ENCODE peak calls at places on chromosomes 7 and 10, in nine cellular contexts. V, H, P, D, N, E, U, I and X are unnamed samples.

GRCh38 chr10:27485986-27486385 is 18.1 kb upstream of the RAB18 start:
- DNase-seq in N (no peak), U (no peak), H (no peak), P (no peak), E (peak), D (no peak), V (no peak), I (no peak), X (no peak)

GRCh38 chr10:73601486-73601921 is 10.4 kb upstream of the USP54 start:
- DNase-seq in N (no peak), H (no peak), P (no peak), U (peak), I (no peak), D (peak), V (peak), E (peak), X (no peak)

GRCh38 chr10:116892873-116893685 is 43.8 kb downstream of the ENO4 start:
- DNase-seq in N (no peak), I (no peak), D (peak), U (no peak), H (no peak), V (no peak), E (no peak), P (no peak), X (no peak)

GRCh38 chr10:2079603-2080078 is 342.3 kb upstream of the ADARB2 start:
- DNase-seq in P (no peak), E (no peak), H (peak), U (peak), N (no peak), I (no peak), D (no peak), V (no peak), X (no peak)

GRCh38 chr7:155355745-155356144 is 58.1 kb downstream of the INSIG1 start:
- DNase-seq in U (no peak), D (no peak), V (no peak), I (no peak), E (no peak), H (no peak), P (no peak), N (no peak), X (no peak)

GRCh38 chr10:72315611-72316385 is 38.9 kb downstream of the DNAJB12 start:
- DNase-seq in P (peak), E (no peak), V (peak), D (peak), H (peak), U (peak), I (peak), N (no peak), X (peak)

GRCh38 chr10:26714816-26715487 is 17.5 kb downstream of the PDSS1 start:
- DNase-seq in P (no peak), I (no peak), H (no peak), U (no peak), D (no peak), N (no peak), V (no peak), E (no peak), X (no peak)

GRCh38 chr7:25028370-25028971 is 48.5 kb upstream of the OSBPL3 start:
- DNase-seq in V (peak), P (no peak), I (no peak), N (no peak), H (no peak), E (no peak), D (peak), U (no peak), X (no peak)

GRCh38 chr7:80403686-80404241 is 108.1 kb downstream of the GNAT3 start:
- DNase-seq in P (no peak), V (peak), N (no peak), E (no peak), H (no peak), U (no peak), D (no peak), I (no peak), X (no peak)

GRCh38 chr7:131655866-131656265 is 99.4 kb upstream of the PODXL start:
- DNase-seq in H (no peak), V (no peak), I (no peak), U (no peak), N (no peak), D (no peak), E (no peak), P (no peak), X (peak)

GRCh38 chr7:139525239-139525638 is 1.8 kb downstream of the CLEC2L start:
- DNase-seq in V (no peak), H (no peak), D (no peak), N (no peak), P (no peak), E (no peak), I (no peak), U (no peak), X (no peak)

GRCh38 chr7:139523988-139524815 is 717 bp downstream of the CLEC2L start:
- DNase-seq in D (no peak), I (no peak), H (no peak), P (no peak), U (no peak), E (no peak), N (no peak), V (no peak), X (no peak)

GRCh38 chr7:139521439-139521838 is 2.0 kb upstream of the CLEC2L start:
- DNase-seq in D (no peak), H (no peak), E (no peak), U (no peak), P (no peak), V (no peak), I (no peak), N (no peak), X (no peak)

GRCh38 chr7:139522830-139523198 is 671 bp upstream of the CLEC2L start:
- DNase-seq in N (no peak), P (no peak), E (no peak), V (no peak), H (no peak), D (no peak), U (no peak), I (no peak), X (no peak)

DNA sequence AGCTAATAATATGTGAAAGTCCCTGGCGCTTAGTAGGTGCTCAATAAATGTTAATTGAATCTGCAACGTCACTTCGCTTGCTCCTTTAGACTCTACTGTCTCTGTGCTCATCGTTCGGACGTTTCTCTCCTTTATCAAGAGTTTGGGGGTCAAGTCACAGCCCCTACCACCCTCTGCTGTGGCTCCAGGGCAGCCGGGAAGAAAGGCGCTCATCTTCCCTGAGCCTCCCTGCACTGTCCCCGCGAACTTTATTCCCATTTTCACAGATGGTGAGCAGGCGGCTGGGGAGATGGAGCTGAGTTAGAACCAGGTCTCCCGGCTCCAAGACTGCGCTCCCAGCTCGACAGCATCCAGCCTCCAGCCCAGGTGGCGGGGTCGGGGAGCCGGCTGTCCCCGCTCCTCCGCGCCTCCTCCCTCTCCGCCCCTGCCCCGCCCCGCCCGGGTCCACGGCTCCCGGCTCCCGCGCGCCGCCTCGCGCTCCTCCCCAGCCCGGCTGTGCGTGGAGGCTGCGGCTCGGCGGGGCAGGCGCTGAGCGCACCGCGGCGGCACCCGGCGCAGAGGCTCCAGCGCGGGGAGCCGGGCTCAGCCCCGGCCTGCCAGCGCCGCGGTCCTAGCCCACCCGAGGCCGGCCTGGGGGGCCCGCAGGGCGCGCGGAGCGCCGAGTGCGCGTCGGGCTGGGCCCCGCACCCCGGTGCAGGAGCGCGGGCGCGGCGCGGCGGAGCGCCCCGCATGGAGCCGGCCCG is at the start of gene CLEC2L:
- DNase-seq in P (no peak), D (no peak), N (peak), E (no peak), U (no peak), H (no peak), I (no peak), V (no peak), X (no peak)
- H3K4me3 ChIP-seq in P (peak), D (no peak), N (peak), E (no peak), U (no peak), H (no peak), I (no peak), V (peak), X (peak)

GRCh38 chr7:45000096-45001032 is at the start of gene CCM2:
- DNase-seq in H (peak), N (peak), D (peak), P (peak), U (peak), E (peak), V (peak), I (peak), X (peak)
- TF ChIP-seq POLR2A in H (peak), N (peak), D (peak), P (no peak), U (peak), E (no peak), V (peak), I (peak), X (no peak)

GRCh38 chr10:23557777-23558176 is 118.9 kb downstream of the OTUD1 start:
- DNase-seq in E (no peak), I (no peak), D (no peak), U (no peak), H (no peak), N (no peak), P (no peak), V (no peak), X (no peak)
- H3K4me3 ChIP-seq in E (no peak), I (no peak), D (no peak), U (no peak), H (no peak), N (no peak), P (no peak), V (no peak), X (no peak)

DNA sequence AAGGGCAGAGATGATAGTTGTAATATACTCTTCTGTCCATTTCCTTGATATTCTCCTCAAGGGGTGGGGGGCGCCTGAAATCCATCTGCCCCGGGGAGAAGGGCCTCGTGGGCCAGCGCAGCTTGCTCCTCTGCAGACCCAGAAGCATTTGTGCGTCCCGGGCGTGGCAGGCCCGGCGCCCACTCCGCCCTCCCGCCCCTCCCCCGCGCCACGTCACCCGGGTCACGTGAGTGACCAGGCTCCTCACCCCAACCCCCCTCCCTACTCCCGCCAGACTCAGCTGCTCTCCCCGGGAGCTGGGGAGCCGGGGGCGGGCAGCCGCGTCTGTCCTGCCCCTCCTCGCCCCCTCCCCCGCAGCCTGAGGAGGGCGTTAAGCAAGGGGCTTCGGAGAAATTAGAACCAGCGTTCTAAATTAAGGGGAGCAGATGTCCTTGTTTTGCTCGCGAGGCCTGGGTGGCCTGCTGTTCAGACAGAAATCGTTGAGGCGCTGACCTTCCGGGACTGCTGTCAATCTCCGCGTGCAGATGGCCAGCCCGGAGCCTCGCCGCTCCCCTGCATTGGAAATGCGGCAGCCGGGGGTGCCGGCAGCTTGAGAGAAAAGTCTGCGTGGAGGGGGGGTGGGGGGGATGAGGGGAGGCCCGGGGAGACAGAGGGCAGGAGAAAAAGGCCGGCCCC is 102.1 kb upstream of the ZNF438 start:
- DNase-seq in P (peak), D (peak), V (peak), E (peak), N (no peak), H (peak), I (peak), U (peak), X (peak)
- TF ChIP-seq POLR2A in P (no peak), D (no peak), V (peak), E (no peak), N (no peak), H (peak), I (peak), U (peak), X (peak)

DNA sequence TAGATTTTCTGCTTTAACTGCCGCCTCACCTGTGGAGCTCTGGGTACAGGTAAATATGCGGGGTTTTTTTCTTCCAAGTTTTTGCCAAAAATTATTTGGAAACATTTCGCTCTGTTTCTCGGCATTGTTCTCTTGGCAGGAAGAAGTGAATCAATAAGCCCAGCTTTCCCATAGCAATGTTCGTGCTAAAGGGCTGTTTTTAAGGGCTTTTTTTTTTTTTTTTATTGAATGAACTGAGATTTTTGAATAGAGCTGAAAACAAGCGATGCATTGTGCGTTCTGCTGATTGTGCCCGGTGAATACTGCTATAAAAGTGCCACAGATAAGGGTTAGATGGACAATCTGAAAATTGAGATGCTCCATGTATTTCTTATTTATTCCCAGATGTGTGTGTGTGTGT is 30.4 kb downstream of the KIAA1217 start:
- DNase-seq in D (no peak), P (no peak), H (no peak), U (peak), N (no peak), I (no peak), E (no peak), V (no peak), X (no peak)
- H3K4me3 ChIP-seq in D (no peak), P (no peak), H (no peak), U (no peak), N (no peak), I (no peak), E (no peak), V (no peak), X (no peak)

GRCh38 chr10:103678104-103678526 is 177.3 kb downstream of the SH3PXD2A start:
- DNase-seq in V (peak), E (peak), P (peak), D (peak), U (peak), N (no peak), H (no peak), I (peak), X (peak)
- TF ChIP-seq POLR2A in V (peak), E (no peak), P (no peak), D (no peak), U (no peak), N (no peak), H (no peak), I (no peak), X (peak)

GRCh38 chr7:44325181-44325671 is at the start of gene CAMK2B:
- DNase-seq in U (no peak), N (no peak), I (no peak), V (no peak), H (no peak), D (no peak), P (no peak), E (peak), X (no peak)

GRCh38 chr7:44321796-44322195 is 3.6 kb downstream of the CAMK2B start:
- DNase-seq in H (peak), V (no peak), D (no peak), U (no peak), P (peak), N (no peak), I (no peak), E (no peak), X (no peak)

GRCh38 chr7:44322631-44323363 is 2.6 kb downstream of the CAMK2B start:
- DNase-seq in U (peak), D (no peak), P (peak), V (no peak), H (peak), E (peak), I (no peak), N (no peak), X (no peak)

GRCh38 chr7:44324204-44325126 is 929 bp downstream of the CAMK2B start:
- DNase-seq in U (no peak), I (no peak), E (no peak), N (no peak), P (no peak), H (no peak), V (no peak), D (no peak), X (no peak)

GRCh38 chr7:44323381-44324203 is 1.8 kb downstream of the CAMK2B start:
- DNase-seq in P (no peak), V (no peak), N (no peak), E (peak), U (no peak), D (no peak), I (peak), H (no peak), X (no peak)
- H3K4me3 ChIP-seq in P (peak), V (no peak), N (no peak), E (no peak), U (no peak), D (no peak), I (no peak), H (no peak), X (no peak)

GRCh38 chr7:44573464-44574285 is at the start of gene DDX56:
- DNase-seq in V (peak), P (peak), N (peak), E (peak), D (peak), I (peak), H (peak), U (peak), X (peak)
- TF ChIP-seq POLR2A in V (peak), P (peak), N (peak), E (peak), D (peak), I (peak), H (peak), U (peak), X (peak)

GRCh38 chr7:64878684-64879083 is 24.4 kb upstream of the ZNF273 start:
- DNase-seq in E (peak), D (peak), N (no peak), P (no peak), V (no peak), H (no peak), U (no peak), I (no peak), X (no peak)

GRCh38 chr7:64875658-64876406 is 27.2 kb upstream of the ZNF273 start:
- DNase-seq in D (no peak), N (no peak), U (no peak), E (no peak), V (no peak), P (no peak), H (no peak), I (no peak), X (no peak)

GRCh38 chr7:64875258-64875657 is 27.8 kb upstream of the ZNF273 start:
- DNase-seq in I (no peak), H (no peak), N (no peak), P (no peak), V (no peak), E (no peak), U (no peak), D (no peak), X (no peak)

GRCh38 chr7:64877714-64878610 is 25.1 kb upstream of the ZNF273 start:
- DNase-seq in D (no peak), H (no peak), U (no peak), V (no peak), E (no peak), P (no peak), N (no peak), I (no peak), X (peak)

GRCh38 chr7:64876792-64877713 is 26.0 kb upstream of the ZNF273 start:
- DNase-seq in H (peak), E (peak), N (no peak), U (peak), P (peak), V (no peak), D (no peak), I (peak), X (peak)
- H3K4me3 ChIP-seq in H (no peak), E (no peak), N (no peak), U (no peak), P (peak), V (no peak), D (no peak), I (no peak), X (peak)